ENCODE peak calls at places on chromosome 6, in seven cellular contexts. S is naive thymus-derived CD8-positive, alpha-beta T cell; H is T-cell; X is HEK293T; G is mesenchymal stem cell; E is Calu3; C is left lung. T is an unnamed sample.

GRCh38 chr6:32941412-32941784 is 570 bp upstream of the HLA-DMB start:
- DNase-seq in C (no peak), X (no peak), H (peak), E (no peak), G (no peak), S (peak), T (no peak)

GRCh38 chr6:87538510-87539260 is 51.1 kb downstream of the RARS2 start:
- DNase-seq in E (no peak), S (no peak), C (no peak), G (no peak), X (no peak), H (no peak), T (no peak)

GRCh38 chr6:109449789-109450673 is 5.5 kb downstream of the MICAL1 start:
- DNase-seq in H (no peak), S (peak), E (no peak), C (no peak), X (no peak), G (no peak), T (no peak)

GRCh38 chr6:36855750-36856149 is 16.5 kb upstream of the CPNE5 start:
- DNase-seq in E (no peak), S (no peak), H (no peak), C (no peak), G (no peak), X (no peak), T (no peak)

GRCh38 chr6:42007753-42008528 is 42.4 kb upstream of the TAF8 start:
- DNase-seq in E (no peak), S (peak), C (no peak), X (no peak), G (no peak), H (peak), T (no peak)

GRCh38 chr6:120608826-120609225 is 725.5 kb downstream of the TBC1D32 start:
- DNase-seq in E (no peak), C (no peak), X (no peak), G (no peak), H (no peak), S (no peak), T (no peak)

GRCh38 chr6:73937805-73938204 is 241.8 kb downstream of the CD109 start:
- DNase-seq in S (no peak), X (no peak), G (no peak), H (no peak), E (no peak), C (no peak), T (no peak)

GRCh38 chr6:297571-298232 is 5.4 kb downstream of the DUSP22 start:
- DNase-seq in H (no peak), E (no peak), C (no peak), G (no peak), X (no peak), S (no peak), T (no peak)

GRCh38 chr6:139334791-139335446 is 39.5 kb downstream of the CITED2 start:
- DNase-seq in G (peak), X (no peak), C (no peak), S (no peak), E (no peak), H (no peak), T (no peak)

GRCh38 chr6:28866342-28867077 is 57.3 kb downstream of the TRIM27 start:
- DNase-seq in S (peak), H (peak), E (peak), X (no peak), C (peak), G (peak), T (peak)

T was measured in NCI-H146.